ENCODE peak calls at places on chromosomes 2 and 18, in nine cellular contexts. Y, U, X, K, P, J, F, A and O are unnamed samples.

GRCh38 chr2:241894056-241894641 is 24.6 kb downstream of the RTP5 start:
- DNase-seq in K (no peak), J (no peak), F (no peak), A (no peak), P (no peak), Y (no peak), X (no peak), U (no peak), O (no peak)

GRCh38 chr2:44295636-44296359 is 20.5 kb downstream of the SLC3A1 start:
- DNase-seq in K (no peak), P (no peak), X (no peak), A (no peak), U (no peak), F (no peak), Y (no peak), J (no peak), O (no peak)

GRCh38 chr2:175181877-175182308 is 383 bp upstream of the ATP5MC3 start:
- DNase-seq in U (no peak), P (no peak), A (no peak), X (no peak), J (no peak), K (no peak), Y (no peak), F (no peak), O (no peak)

GRCh38 chr18:37476182-37476581 is 89.4 kb downstream of the CELF4 start:
- DNase-seq in X (no peak), A (peak), K (peak), Y (no peak), F (no peak), P (no peak), J (no peak), U (peak), O (no peak)

GRCh38 chr2:227816507-227817274 is 3.0 kb downstream of the CCL20 start:
- DNase-seq in P (no peak), K (peak), J (no peak), F (no peak), U (no peak), A (no peak), X (no peak), Y (no peak), O (no peak)

GRCh38 chr18:51009071-51009470 is 20.9 kb upstream of the SMAD4 start:
- DNase-seq in U (no peak), Y (no peak), P (no peak), J (peak), A (peak), X (no peak), F (no peak), K (peak), O (no peak)

GRCh38 chr2:237324446-237325236 is 89.3 kb downstream of the COL6A3 start:
- DNase-seq in F (no peak), A (no peak), X (no peak), K (peak), P (no peak), U (no peak), J (no peak), Y (no peak), O (no peak)

GRCh38 chr2:45856391-45857055 is 205.0 kb downstream of the PRKCE start:
- DNase-seq in Y (no peak), J (no peak), A (no peak), P (no peak), K (peak), F (no peak), X (no peak), U (no peak), O (no peak)

GRCh38 chr2:156565066-156565710 is 129.0 kb downstream of the GPD2 start:
- DNase-seq in J (peak), P (no peak), Y (no peak), U (no peak), X (no peak), K (peak), A (peak), F (no peak), O (no peak)

GRCh38 chr2:120233292-120233691 is 10.1 kb upstream of the TMEM185B start:
- DNase-seq in P (no peak), K (no peak), J (no peak), Y (no peak), A (no peak), F (no peak), X (no peak), U (no peak), O (no peak)

GRCh38 chr2:26584656-26585055 is 56.5 kb downstream of the CIB4 start:
- DNase-seq in P (no peak), J (no peak), F (no peak), A (no peak), Y (no peak), U (no peak), K (no peak), X (no peak), O (no peak)

GRCh38 chr2:111522231-111522768 is 361.7 kb downstream of the ANAPC1 start:
- DNase-seq in F (no peak), K (peak), Y (no peak), X (no peak), J (no peak), U (no peak), A (no peak), P (no peak), O (no peak)

GRCh38 chr2:178309541-178309940 is 115.2 kb downstream of the OSBPL6 start:
- DNase-seq in J (no peak), A (no peak), U (no peak), Y (no peak), X (no peak), K (no peak), P (no peak), F (no peak), O (no peak)

GRCh38 chr2:133506962-133507361 is 61.3 kb downstream of the NCKAP5 start:
- DNase-seq in P (no peak), X (no peak), F (no peak), K (no peak), J (no peak), Y (no peak), U (no peak), A (no peak), O (no peak)

GRCh38 chr2:10499275-10499907 is 51.3 kb upstream of the ODC1 start:
- DNase-seq in K (no peak), A (no peak), F (no peak), X (no peak), Y (no peak), P (no peak), J (no peak), U (no peak), O (no peak)

GRCh38 chr2:231211461-231211860 is 13.0 kb downstream of the ARMC9 start:
- DNase-seq in K (peak), X (no peak), U (no peak), F (no peak), P (no peak), J (no peak), Y (no peak), A (no peak), O (no peak)

GRCh38 chr2:12048551-12048950 is 302.1 kb downstream of the LPIN1 start:
- DNase-seq in K (no peak), U (no peak), J (no peak), Y (no peak), P (no peak), A (peak), F (no peak), X (no peak), O (no peak)

GRCh38 chr18:35127201-35127600 is 86.0 kb downstream of the MAPRE2 start:
- DNase-seq in Y (no peak), X (no peak), U (no peak), K (no peak), J (no peak), F (no peak), A (peak), P (no peak), O (no peak)

GRCh38 chr18:9216459-9216858 is 79.9 kb downstream of the ANKRD12 start:
- DNase-seq in J (no peak), F (no peak), Y (no peak), P (no peak), U (no peak), K (no peak), X (no peak), A (no peak), O (no peak)

GRCh38 chr18:54672846-54673475 is 81.9 kb downstream of the DYNAP start:
- DNase-seq in F (no peak), K (no peak), U (no peak), P (no peak), A (peak), X (no peak), J (no peak), Y (no peak), O (no peak)

GRCh38 chr2:9205963-9206948 is at the start of gene ASAP2:
- DNase-seq in F (peak), K (peak), U (peak), A (peak), X (peak), P (no peak), J (peak), Y (peak), O (no peak)

GRCh38 chr2:160286541-160286940 is 86.5 kb upstream of the ITGB6 start:
- DNase-seq in F (no peak), U (no peak), X (no peak), Y (no peak), K (no peak), P (no peak), J (no peak), A (no peak), O (no peak)

GRCh38 chr2:142819411-142819810 is 58.1 kb upstream of the KYNU start:
- DNase-seq in A (no peak), J (peak), F (no peak), K (no peak), U (no peak), P (no peak), Y (no peak), X (no peak), O (no peak)

GRCh38 chr2:202032841-202033316 is 776 bp upstream of the FZD7 start:
- DNase-seq in Y (no peak), P (no peak), K (peak), X (peak), U (peak), F (peak), J (no peak), A (peak), O (no peak)

GRCh38 chr2:237072067-237072931 is 13.4 kb upstream of the COPS8 start:
- DNase-seq in Y (no peak), U (peak), P (peak), J (peak), F (peak), A (peak), X (peak), K (peak), O (peak)

GRCh38 chr2:121868652-121869051 is 113.2 kb downstream of the TSN start:
- DNase-seq in Y (no peak), P (no peak), U (no peak), A (no peak), F (no peak), X (no peak), J (no peak), K (no peak), O (no peak)

GRCh38 chr2:156589381-156590079 is 153.4 kb downstream of the GPD2 start:
- DNase-seq in F (no peak), X (no peak), U (peak), K (peak), A (peak), Y (no peak), J (peak), P (no peak), O (no peak)

GRCh38 chr2:26438526-26438925 is 36.8 kb downstream of the DRC1 start:
- DNase-seq in P (no peak), F (no peak), A (peak), J (peak), K (peak), U (no peak), Y (no peak), X (no peak), O (no peak)

GRCh38 chr2:78977661-78978145 is 47.8 kb upstream of the REG3G start:
- DNase-seq in F (no peak), J (no peak), P (no peak), A (no peak), U (peak), K (no peak), X (no peak), Y (no peak), O (no peak)

GRCh38 chr18:38019292-38019691 is 453.7 kb upstream of the CELF4 start:
- DNase-seq in U (no peak), K (no peak), P (no peak), X (no peak), A (no peak), Y (no peak), F (no peak), J (no peak), O (no peak)

GRCh38 chr18:60471652-60472051 is 99.1 kb upstream of the MC4R start:
- DNase-seq in P (no peak), A (peak), Y (no peak), K (peak), F (no peak), J (no peak), U (no peak), X (no peak), O (no peak)

GRCh38 chr2:71683666-71684065 is 230.3 kb downstream of the DYSF start:
- DNase-seq in F (no peak), X (no peak), Y (no peak), U (no peak), J (no peak), P (no peak), K (no peak), A (no peak), O (no peak)

GRCh38 chr2:126809357-126809756 is 89.3 kb upstream of the TEX51 start:
- DNase-seq in K (no peak), Y (no peak), J (no peak), A (no peak), F (no peak), P (no peak), X (no peak), U (no peak), O (no peak)

GRCh38 chr2:45301307-45302010 is 292.2 kb upstream of the SIX2 start:
- DNase-seq in P (no peak), K (no peak), A (no peak), F (no peak), J (no peak), Y (peak), U (no peak), X (no peak), O (no peak)

GRCh38 chr18:57195341-57195740 is 48.5 kb downstream of the BOD1L2 start:
- DNase-seq in J (no peak), A (no peak), X (no peak), K (no peak), F (no peak), Y (no peak), U (no peak), P (no peak), O (no peak)

GRCh38 chr2:74525717-74526648 is at the start of gene DQX1:
- DNase-seq in P (no peak), F (no peak), U (no peak), Y (no peak), A (no peak), K (no peak), J (peak), X (no peak), O (no peak)

GRCh38 chr2:168560817-168561485 is 104.9 kb downstream of the CERS6 start:
- DNase-seq in K (no peak), Y (no peak), X (no peak), U (peak), P (no peak), A (no peak), F (no peak), J (no peak), O (no peak)

GRCh38 chr2:1784986-1785617 is 40.8 kb upstream of the PXDN start:
- DNase-seq in J (no peak), F (no peak), X (no peak), Y (no peak), K (no peak), P (no peak), U (no peak), A (no peak), O (no peak)